ENCODE peak calls at places on chromosome 22, in five cellular contexts. B, C, V, K and P are unnamed samples.

GRCh38 chr22:49958961-49959781 is 1.4 kb upstream of the PIM3 start:
- DNase-seq in V (no peak), B (no peak), K (no peak), C (no peak), P (no peak)

GRCh38 chr22:22158965-22159364 is 85.6 kb upstream of the VPREB1 start:
- DNase-seq in V (no peak), B (no peak), C (no peak), K (no peak), P (no peak)

GRCh38 chr22:48749555-48750227 is 1078.0 kb downstream of the BRD1 start:
- DNase-seq in C (no peak), V (no peak), B (no peak), K (no peak), P (no peak)

GRCh38 chr22:16917144-16918003 is 90.6 kb downstream of the GAB4 start:
- DNase-seq in C (peak; percentile 47), K (peak; percentile 70), B (peak; percentile 46), V (peak; percentile 35), P (peak; percentile 41)

GRCh38 chr22:24208012-24208749 is 26.9 kb downstream of the SUSD2 start:
- DNase-seq in C (peak; percentile 98), K (no peak), V (no peak), B (peak; percentile 62), P (no peak)

GRCh38 chr22:45645526-45646414 is 25.9 kb upstream of the ATXN10 start:
- DNase-seq in K (peak; percentile 86), C (peak; percentile 67), V (peak; percentile 70), B (peak; percentile 66), P (peak; percentile 80)

GRCh38 chr22:36963302-36963701 is 49.9 kb downstream of the CSF2RB start:
- DNase-seq in K (no peak), V (no peak), C (no peak), B (no peak), P (no peak)

GRCh38 chr22:34841321-34841901 is 224.5 kb upstream of the ISX start:
- DNase-seq in V (no peak), K (no peak), C (no peak), B (no peak), P (no peak)

GRCh38 chr22:45192701-45193187 is 29.0 kb downstream of the NUP50 start:
- DNase-seq in V (no peak), B (no peak), C (no peak), K (no peak), P (no peak)